ENCODE peak calls at places on chromosomes 11 and 22, in five cellular contexts. One of them, this sample, is unnamed.

GRCh38 chr22:39317084-39317755 is 2.2 kb downstream of the RPL3 start:
- DNase-seq in upper lobe of right lung: no peak
- DNase-seq in cardiac muscle cell: no peak
- DNase-seq in stimulated activated CD4-positive, alpha-beta T cell treated with anti-CD3 and anti-CD28 coated beads, Interleukin-2, amount 100 ng/mL, for 24 hours: peak
- DNase-seq in posterior cingulate gyrus: no peak
- DNase-seq in this sample: no peak

GRCh38 chr22:38935023-38935422 is 22.4 kb upstream of the APOBEC3A start:
- DNase-seq in upper lobe of right lung: peak
- DNase-seq in cardiac muscle cell: no peak
- DNase-seq in posterior cingulate gyrus: no peak
- DNase-seq in stimulated activated CD4-positive, alpha-beta T cell treated with anti-CD3 and anti-CD28 coated beads, Interleukin-2, amount 100 ng/mL, for 24 hours: no peak
- DNase-seq in this sample: peak

GRCh38 chr22:20315337-20316216 is 4.3 kb downstream of the DGCR6L start:
- DNase-seq in stimulated activated CD4-positive, alpha-beta T cell treated with anti-CD3 and anti-CD28 coated beads, Interleukin-2, amount 100 ng/mL, for 24 hours: peak
- DNase-seq in upper lobe of right lung: no peak
- DNase-seq in posterior cingulate gyrus: peak
- DNase-seq in cardiac muscle cell: no peak
- DNase-seq in this sample: no peak

GRCh38 chr11:12285811-12286222 is 91.6 kb upstream of the PARVA start:
- DNase-seq in stimulated activated CD4-positive, alpha-beta T cell treated with anti-CD3 and anti-CD28 coated beads, Interleukin-2, amount 100 ng/mL, for 24 hours: peak
- DNase-seq in posterior cingulate gyrus: no peak
- DNase-seq in cardiac muscle cell: peak
- DNase-seq in upper lobe of right lung: no peak
- DNase-seq in this sample: peak

GRCh38 chr22:37166675-37167066 is 17.0 kb upstream of the IL2RB start:
- DNase-seq in upper lobe of right lung: peak
- DNase-seq in posterior cingulate gyrus: peak
- DNase-seq in stimulated activated CD4-positive, alpha-beta T cell treated with anti-CD3 and anti-CD28 coated beads, Interleukin-2, amount 100 ng/mL, for 24 hours: peak
- DNase-seq in cardiac muscle cell: peak
- DNase-seq in this sample: peak

GRCh38 chr11:10857604-10858504 is at the start of gene ZBED5:
- DNase-seq in cardiac muscle cell: peak
- DNase-seq in posterior cingulate gyrus: peak
- DNase-seq in upper lobe of right lung: peak
- DNase-seq in stimulated activated CD4-positive, alpha-beta T cell treated with anti-CD3 and anti-CD28 coated beads, Interleukin-2, amount 100 ng/mL, for 24 hours: peak
- DNase-seq in this sample: peak

GRCh38 chr11:6387811-6388599 is 2.3 kb upstream of the SMPD1 start:
- DNase-seq in cardiac muscle cell: peak
- DNase-seq in stimulated activated CD4-positive, alpha-beta T cell treated with anti-CD3 and anti-CD28 coated beads, Interleukin-2, amount 100 ng/mL, for 24 hours: no peak
- DNase-seq in posterior cingulate gyrus: no peak
- DNase-seq in upper lobe of right lung: no peak
- DNase-seq in this sample: no peak

GRCh38 chr11:121473064-121473777 is 20.5 kb upstream of the SORL1-AS1 start:
- DNase-seq in upper lobe of right lung: no peak
- DNase-seq in cardiac muscle cell: peak
- DNase-seq in posterior cingulate gyrus: no peak
- DNase-seq in stimulated activated CD4-positive, alpha-beta T cell treated with anti-CD3 and anti-CD28 coated beads, Interleukin-2, amount 100 ng/mL, for 24 hours: no peak
- DNase-seq in this sample: no peak

GRCh38 chr11:85028329-85029101 is 598.6 kb downstream of the DLG2 start:
- DNase-seq in upper lobe of right lung: no peak
- DNase-seq in stimulated activated CD4-positive, alpha-beta T cell treated with anti-CD3 and anti-CD28 coated beads, Interleukin-2, amount 100 ng/mL, for 24 hours: no peak
- DNase-seq in cardiac muscle cell: no peak
- DNase-seq in posterior cingulate gyrus: peak
- DNase-seq in this sample: no peak

GRCh38 chr11:16745950-16746349 is 7.5 kb downstream of the C11orf58 start:
- DNase-seq in posterior cingulate gyrus: no peak
- DNase-seq in cardiac muscle cell: no peak
- DNase-seq in upper lobe of right lung: no peak
- DNase-seq in stimulated activated CD4-positive, alpha-beta T cell treated with anti-CD3 and anti-CD28 coated beads, Interleukin-2, amount 100 ng/mL, for 24 hours: no peak
- DNase-seq in this sample: no peak

GRCh38 chr22:38316340-38317236 is 645 bp downstream of the CSNK1E start:
- DNase-seq in posterior cingulate gyrus: peak
- DNase-seq in cardiac muscle cell: peak
- DNase-seq in upper lobe of right lung: peak
- DNase-seq in stimulated activated CD4-positive, alpha-beta T cell treated with anti-CD3 and anti-CD28 coated beads, Interleukin-2, amount 100 ng/mL, for 24 hours: peak
- DNase-seq in this sample: peak

GRCh38 chr11:112697371-112697770 is 263.8 kb upstream of the NCAM1 start:
- DNase-seq in posterior cingulate gyrus: peak
- DNase-seq in stimulated activated CD4-positive, alpha-beta T cell treated with anti-CD3 and anti-CD28 coated beads, Interleukin-2, amount 100 ng/mL, for 24 hours: no peak
- DNase-seq in upper lobe of right lung: no peak
- DNase-seq in cardiac muscle cell: no peak
- DNase-seq in this sample: no peak

GRCh38 chr11:111347723-111348115 is 31.4 kb downstream of the POU2AF1 start:
- DNase-seq in cardiac muscle cell: peak
- DNase-seq in stimulated activated CD4-positive, alpha-beta T cell treated with anti-CD3 and anti-CD28 coated beads, Interleukin-2, amount 100 ng/mL, for 24 hours: no peak
- DNase-seq in posterior cingulate gyrus: no peak
- DNase-seq in upper lobe of right lung: no peak
- DNase-seq in this sample: no peak

GRCh38 chr11:2077061-2077802 is 62.0 kb downstream of the IGF2 start:
- DNase-seq in cardiac muscle cell: peak
- DNase-seq in upper lobe of right lung: no peak
- DNase-seq in posterior cingulate gyrus: peak
- DNase-seq in stimulated activated CD4-positive, alpha-beta T cell treated with anti-CD3 and anti-CD28 coated beads, Interleukin-2, amount 100 ng/mL, for 24 hours: peak
- DNase-seq in this sample: no peak

GRCh38 chr11:70174846-70175764 is 28.0 kb upstream of the FADD start:
- DNase-seq in posterior cingulate gyrus: peak
- DNase-seq in cardiac muscle cell: no peak
- DNase-seq in upper lobe of right lung: no peak
- DNase-seq in stimulated activated CD4-positive, alpha-beta T cell treated with anti-CD3 and anti-CD28 coated beads, Interleukin-2, amount 100 ng/mL, for 24 hours: no peak
- DNase-seq in this sample: no peak

GRCh38 chr11:120612363-120613263 is 101.1 kb downstream of the GRIK4 start:
- DNase-seq in upper lobe of right lung: no peak
- DNase-seq in stimulated activated CD4-positive, alpha-beta T cell treated with anti-CD3 and anti-CD28 coated beads, Interleukin-2, amount 100 ng/mL, for 24 hours: no peak
- DNase-seq in cardiac muscle cell: peak
- DNase-seq in posterior cingulate gyrus: no peak
- DNase-seq in this sample: no peak

GRCh38 chr11:122696662-122697061 is 41.1 kb downstream of the UBASH3B start:
- DNase-seq in stimulated activated CD4-positive, alpha-beta T cell treated with anti-CD3 and anti-CD28 coated beads, Interleukin-2, amount 100 ng/mL, for 24 hours: peak
- DNase-seq in posterior cingulate gyrus: no peak
- DNase-seq in cardiac muscle cell: no peak
- DNase-seq in upper lobe of right lung: no peak
- DNase-seq in this sample: no peak

GRCh38 chr22:16937811-16938210 is 70.2 kb downstream of the GAB4 start:
- DNase-seq in posterior cingulate gyrus: no peak
- DNase-seq in upper lobe of right lung: no peak
- DNase-seq in cardiac muscle cell: no peak
- DNase-seq in stimulated activated CD4-positive, alpha-beta T cell treated with anti-CD3 and anti-CD28 coated beads, Interleukin-2, amount 100 ng/mL, for 24 hours: no peak
- DNase-seq in this sample: no peak

GRCh38 chr22:45278125-45278524 is 6.6 kb upstream of the UPK3A start:
- DNase-seq in stimulated activated CD4-positive, alpha-beta T cell treated with anti-CD3 and anti-CD28 coated beads, Interleukin-2, amount 100 ng/mL, for 24 hours: no peak
- DNase-seq in posterior cingulate gyrus: no peak
- DNase-seq in cardiac muscle cell: no peak
- DNase-seq in upper lobe of right lung: no peak
- DNase-seq in this sample: no peak

GRCh38 chr11:9566561-9567063 is 6.9 kb upstream of the WEE1 start:
- DNase-seq in posterior cingulate gyrus: no peak
- DNase-seq in upper lobe of right lung: no peak
- DNase-seq in cardiac muscle cell: peak
- DNase-seq in stimulated activated CD4-positive, alpha-beta T cell treated with anti-CD3 and anti-CD28 coated beads, Interleukin-2, amount 100 ng/mL, for 24 hours: no peak
- DNase-seq in this sample: no peak

GRCh38 chr22:36334838-36335603 is 52.7 kb downstream of the MYH9 start:
- DNase-seq in upper lobe of right lung: no peak
- DNase-seq in posterior cingulate gyrus: peak
- DNase-seq in stimulated activated CD4-positive, alpha-beta T cell treated with anti-CD3 and anti-CD28 coated beads, Interleukin-2, amount 100 ng/mL, for 24 hours: peak
- DNase-seq in cardiac muscle cell: peak
- DNase-seq in this sample: no peak

GRCh38 chr11:78350101-78350645 is 67.4 kb downstream of the GAB2 start:
- DNase-seq in stimulated activated CD4-positive, alpha-beta T cell treated with anti-CD3 and anti-CD28 coated beads, Interleukin-2, amount 100 ng/mL, for 24 hours: no peak
- DNase-seq in upper lobe of right lung: no peak
- DNase-seq in posterior cingulate gyrus: no peak
- DNase-seq in cardiac muscle cell: peak
- DNase-seq in this sample: no peak

GRCh38 chr11:43573233-43573632 is 107.3 kb upstream of the HSD17B12 start:
- DNase-seq in cardiac muscle cell: peak
- DNase-seq in upper lobe of right lung: no peak
- DNase-seq in posterior cingulate gyrus: no peak
- DNase-seq in stimulated activated CD4-positive, alpha-beta T cell treated with anti-CD3 and anti-CD28 coated beads, Interleukin-2, amount 100 ng/mL, for 24 hours: no peak
- DNase-seq in this sample: no peak

GRCh38 chr11:115784796-115785521 is 280.7 kb upstream of the CADM1 start:
- DNase-seq in stimulated activated CD4-positive, alpha-beta T cell treated with anti-CD3 and anti-CD28 coated beads, Interleukin-2, amount 100 ng/mL, for 24 hours: no peak
- DNase-seq in cardiac muscle cell: no peak
- DNase-seq in posterior cingulate gyrus: no peak
- DNase-seq in upper lobe of right lung: no peak
- DNase-seq in this sample: peak

GRCh38 chr22:46250783-46251125 is 661 bp upstream of the CDPF1 start:
- DNase-seq in upper lobe of right lung: no peak
- DNase-seq in posterior cingulate gyrus: no peak
- DNase-seq in stimulated activated CD4-positive, alpha-beta T cell treated with anti-CD3 and anti-CD28 coated beads, Interleukin-2, amount 100 ng/mL, for 24 hours: peak
- DNase-seq in cardiac muscle cell: no peak
- DNase-seq in this sample: no peak

GRCh38 chr11:33885338-33886005 is 6.4 kb downstream of the LMO2 start:
- DNase-seq in posterior cingulate gyrus: no peak
- DNase-seq in upper lobe of right lung: no peak
- DNase-seq in cardiac muscle cell: no peak
- DNase-seq in stimulated activated CD4-positive, alpha-beta T cell treated with anti-CD3 and anti-CD28 coated beads, Interleukin-2, amount 100 ng/mL, for 24 hours: no peak
- DNase-seq in this sample: no peak

GRCh38 chr22:37353839-37354238 is 71.5 kb downstream of the CYTH4 start:
- DNase-seq in cardiac muscle cell: no peak
- DNase-seq in posterior cingulate gyrus: no peak
- DNase-seq in stimulated activated CD4-positive, alpha-beta T cell treated with anti-CD3 and anti-CD28 coated beads, Interleukin-2, amount 100 ng/mL, for 24 hours: no peak
- DNase-seq in upper lobe of right lung: no peak
- DNase-seq in this sample: no peak

GRCh38 chr22:19849800-19850481 is 4.7 kb downstream of the GNB1L start:
- DNase-seq in posterior cingulate gyrus: no peak
- DNase-seq in stimulated activated CD4-positive, alpha-beta T cell treated with anti-CD3 and anti-CD28 coated beads, Interleukin-2, amount 100 ng/mL, for 24 hours: no peak
- DNase-seq in upper lobe of right lung: peak
- DNase-seq in cardiac muscle cell: no peak
- DNase-seq in this sample: no peak

GRCh38 chr11:77503006-77503405 is 29.1 kb upstream of the PAK1 start:
- DNase-seq in upper lobe of right lung: no peak
- DNase-seq in posterior cingulate gyrus: no peak
- DNase-seq in stimulated activated CD4-positive, alpha-beta T cell treated with anti-CD3 and anti-CD28 coated beads, Interleukin-2, amount 100 ng/mL, for 24 hours: no peak
- DNase-seq in cardiac muscle cell: peak
- DNase-seq in this sample: no peak

GRCh38 chr22:26883393-26883792 is 226.0 kb downstream of the MIAT start:
- DNase-seq in cardiac muscle cell: no peak
- DNase-seq in posterior cingulate gyrus: no peak
- DNase-seq in upper lobe of right lung: no peak
- DNase-seq in stimulated activated CD4-positive, alpha-beta T cell treated with anti-CD3 and anti-CD28 coated beads, Interleukin-2, amount 100 ng/mL, for 24 hours: no peak
- DNase-seq in this sample: no peak

GRCh38 chr11:76800466-76801200 is 17.5 kb downstream of the TSKU start:
- DNase-seq in posterior cingulate gyrus: no peak
- DNase-seq in cardiac muscle cell: no peak
- DNase-seq in stimulated activated CD4-positive, alpha-beta T cell treated with anti-CD3 and anti-CD28 coated beads, Interleukin-2, amount 100 ng/mL, for 24 hours: no peak
- DNase-seq in upper lobe of right lung: no peak
- DNase-seq in this sample: peak

GRCh38 chr11:84719935-84720577 is 907.1 kb downstream of the DLG2 start:
- DNase-seq in stimulated activated CD4-positive, alpha-beta T cell treated with anti-CD3 and anti-CD28 coated beads, Interleukin-2, amount 100 ng/mL, for 24 hours: no peak
- DNase-seq in upper lobe of right lung: no peak
- DNase-seq in cardiac muscle cell: no peak
- DNase-seq in posterior cingulate gyrus: peak
- DNase-seq in this sample: no peak

GRCh38 chr11:122897606-122898210 is 15.1 kb downstream of the JHY start:
- DNase-seq in posterior cingulate gyrus: no peak
- DNase-seq in stimulated activated CD4-positive, alpha-beta T cell treated with anti-CD3 and anti-CD28 coated beads, Interleukin-2, amount 100 ng/mL, for 24 hours: no peak
- DNase-seq in cardiac muscle cell: peak
- DNase-seq in upper lobe of right lung: no peak
- DNase-seq in this sample: no peak

GRCh38 chr11:101863361-101863760 is 51.4 kb upstream of the CEP126 start:
- DNase-seq in upper lobe of right lung: no peak
- DNase-seq in stimulated activated CD4-positive, alpha-beta T cell treated with anti-CD3 and anti-CD28 coated beads, Interleukin-2, amount 100 ng/mL, for 24 hours: no peak
- DNase-seq in posterior cingulate gyrus: no peak
- DNase-seq in cardiac muscle cell: peak
- DNase-seq in this sample: no peak

This sample was measured in cardiac septum.